ENCODE peak calls at places on chromosome 11, in six cellular contexts. V, N, Z, Q, L and H are unnamed samples.

GRCh38 chr11:27909386-27909785 is 198.6 kb downstream of the KIF18A start:
- DNase-seq in V (no peak), N (no peak), Z (no peak), Q (no peak), L (no peak), H (no peak)

GRCh38 chr11:121479839-121480238 is 27.1 kb upstream of the SORL1-AS1 start:
- DNase-seq in V (no peak), N (no peak), Z (no peak), Q (peak; percentile 40), L (peak; percentile 24), H (no peak)

GRCh38 chr11:14907411-14908213 is 15.6 kb upstream of the CYP2R1 start:
- DNase-seq in V (peak; percentile 43), N (peak; percentile 93), Z (peak; percentile 94), Q (peak; percentile 81), L (peak; percentile 74), H (peak; percentile 81)

GRCh38 chr11:12810497-12810896 is 136.3 kb downstream of the TEAD1 start:
- DNase-seq in V (peak; percentile 72), N (no peak), Z (no peak), Q (no peak), L (no peak), H (no peak)

GRCh38 chr11:21205205-21205604 is 535.8 kb downstream of the NELL1 start:
- DNase-seq in V (no peak), N (no peak), Z (no peak), Q (no peak), L (no peak), H (no peak)

GRCh38 chr11:22624742-22625447 is 728 bp downstream of the FANCF start:
- DNase-seq in V (peak; percentile 57), N (no peak), Z (peak; percentile 79), Q (peak; percentile 93), L (peak; percentile 75), H (peak; percentile 67)

GRCh38 chr11:1560618-1561251 is 11.3 kb downstream of the DUSP8 start:
- DNase-seq in V (no peak), N (no peak), Z (no peak), Q (no peak), L (no peak), H (no peak)

GRCh38 chr11:61541568-61541967 is 33.0 kb downstream of the LRRC10B start:
- DNase-seq in V (peak; percentile 88), N (no peak), Z (no peak), Q (peak; percentile 89), L (no peak), H (peak; percentile 38)

GRCh38 chr11:100434821-100435641 is 252.1 kb upstream of the ARHGAP42 start:
- DNase-seq in V (no peak), N (no peak), Z (no peak), Q (peak; percentile 53), L (peak; percentile 84), H (peak; percentile 3)

GRCh38 chr11:66607126-66607834 is 9.2 kb upstream of the RBM14 start:
- DNase-seq in V (peak; percentile 91), N (no peak), Z (no peak), Q (no peak), L (no peak), H (no peak)

GRCh38 chr11:65862191-65862735 is 2.0 kb downstream of the MUS81 start:
- DNase-seq in V (no peak), N (no peak), Z (no peak), Q (no peak), L (no peak), H (no peak)

GRCh38 chr11:113001709-113002108 is 40.5 kb downstream of the NCAM1 start:
- DNase-seq in V (no peak), N (no peak), Z (no peak), Q (peak; percentile 98), L (no peak), H (no peak)

GRCh38 chr11:111347723-111348115 is 31.4 kb downstream of the POU2AF1 start:
- DNase-seq in V (peak; percentile 93), N (no peak), Z (no peak), Q (peak; percentile 52), L (no peak), H (no peak)

GRCh38 chr11:33227578-33228261 is 29.5 kb upstream of the HIPK3 start:
- DNase-seq in V (peak; percentile 73), N (no peak), Z (no peak), Q (no peak), L (no peak), H (no peak)

GRCh38 chr11:14642873-14643696 is 519 bp upstream of the PDE3B start:
- DNase-seq in V (no peak), N (peak; percentile 37), Z (peak; percentile 33), Q (no peak), L (no peak), H (no peak)

GRCh38 chr11:33861366-33861765 is 30.5 kb downstream of the LMO2 start:
- DNase-seq in V (no peak), N (no peak), Z (no peak), Q (peak; percentile 87), L (no peak), H (no peak)

GRCh38 chr11:2197771-2198520 is 26.3 kb upstream of the TH start:
- DNase-seq in V (no peak), N (no peak), Z (no peak), Q (no peak), L (no peak), H (no peak)

GRCh38 chr11:73326929-73327811 is 19.1 kb downstream of the ARHGEF17 start:
- DNase-seq in V (peak; percentile 84), N (no peak), Z (no peak), Q (peak; percentile 34), L (no peak), H (no peak)

GRCh38 chr11:113313601-113314000 is 782 bp upstream of the TTC12 start:
- DNase-seq in V (peak; percentile 24), N (no peak), Z (peak; percentile 38), Q (peak; percentile 25), L (no peak), H (no peak)

GRCh38 chr11:128235958-128236357 is 351.4 kb downstream of the ETS1 start:
- DNase-seq in V (no peak), N (no peak), Z (no peak), Q (peak; percentile 85), L (peak; percentile 69), H (no peak)

GRCh38 chr11:37963440-37963839 is 1365.4 kb upstream of the RAG2 start:
- DNase-seq in V (no peak), N (no peak), Z (no peak), Q (peak; percentile 85), L (no peak), H (no peak)

GRCh38 chr11:117410238-117410637 is 82.6 kb downstream of the CEP164 start:
- DNase-seq in V (no peak), N (no peak), Z (no peak), Q (peak; percentile 47), L (no peak), H (no peak)

GRCh38 chr11:93921695-93922468 is 71.5 kb upstream of the VSTM5 start:
- DNase-seq in V (peak; percentile 70), N (peak; percentile 35), Z (peak; percentile 49), Q (peak; percentile 87), L (peak; percentile 69), H (peak; percentile 49)

GRCh38 chr11:59918494-59918893 is 19.7 kb upstream of the OOSP1 start:
- DNase-seq in V (peak; percentile 15), N (no peak), Z (no peak), Q (no peak), L (no peak), H (no peak)

GRCh38 chr11:130636672-130637463 is 188.4 kb downstream of the ADAMTS15 start:
- DNase-seq in V (peak; percentile 93), N (no peak), Z (no peak), Q (peak; percentile 75), L (no peak), H (no peak)

GRCh38 chr11:45902452-45903380 is 4.4 kb downstream of the FREY1 start:
- DNase-seq in V (no peak), N (no peak), Z (no peak), Q (no peak), L (no peak), H (no peak)

GRCh38 chr11:36948445-36949171 is 350.6 kb upstream of the RAG2 start:
- DNase-seq in V (no peak), N (no peak), Z (no peak), Q (no peak), L (peak; percentile 25), H (no peak)

GRCh38 chr11:70132641-70133040 is 54.5 kb downstream of the ANO1 start:
- DNase-seq in V (no peak), N (no peak), Z (no peak), Q (no peak), L (no peak), H (no peak)